ENCODE peak calls at places on chromosomes 6 and 20, in nine cellular contexts. One of them, this sample, is unnamed.

GRCh38 chr20:16018881-16019280 is 554.4 kb downstream of the KIF16B start:
- DNase-seq in Peyer's patch: no peak
- DNase-seq in activated CD8-positive, alpha-beta memory T cell treated with anti-CD3 and anti-CD28 coated beads, Interleukin-2, amount 10 ng/mL, durations not matched to agents 7 days and 5 days: no peak
- DNase-seq in GM13977: no peak
- DNase-seq in AG09319: no peak
- DNase-seq in thoracic aorta: no peak
- DNase-seq in amygdala: no peak
- DNase-seq in hypothalamus: no peak
- DNase-seq in LoVo: no peak
- DNase-seq in this sample: no peak

GRCh38 chr20:49765413-49765736 is 47.3 kb upstream of the SLC9A8 start:
- DNase-seq in Peyer's patch: no peak
- DNase-seq in activated CD8-positive, alpha-beta memory T cell treated with anti-CD3 and anti-CD28 coated beads, Interleukin-2, amount 10 ng/mL, durations not matched to agents 7 days and 5 days: no peak
- DNase-seq in GM13977: no peak
- DNase-seq in AG09319: no peak
- DNase-seq in thoracic aorta: no peak
- DNase-seq in amygdala: no peak
- DNase-seq in hypothalamus: no peak
- DNase-seq in LoVo: no peak
- DNase-seq in this sample: no peak

GRCh38 chr6:136547336-136547735 is 2.9 kb downstream of the MAP7 start:
- DNase-seq in Peyer's patch: no peak
- DNase-seq in activated CD8-positive, alpha-beta memory T cell treated with anti-CD3 and anti-CD28 coated beads, Interleukin-2, amount 10 ng/mL, durations not matched to agents 7 days and 5 days: no peak
- DNase-seq in GM13977: peak; percentile 42
- DNase-seq in AG09319: no peak
- DNase-seq in thoracic aorta: no peak
- DNase-seq in amygdala: no peak
- DNase-seq in hypothalamus: no peak
- DNase-seq in LoVo: no peak
- DNase-seq in this sample: no peak

GRCh38 chr6:165178056-165178455 is 131.3 kb downstream of the C6orf118 start:
- DNase-seq in Peyer's patch: no peak
- DNase-seq in activated CD8-positive, alpha-beta memory T cell treated with anti-CD3 and anti-CD28 coated beads, Interleukin-2, amount 10 ng/mL, durations not matched to agents 7 days and 5 days: no peak
- DNase-seq in GM13977: no peak
- DNase-seq in AG09319: no peak
- DNase-seq in thoracic aorta: no peak
- DNase-seq in amygdala: no peak
- DNase-seq in hypothalamus: no peak
- DNase-seq in LoVo: no peak
- DNase-seq in this sample: no peak

GRCh38 chr6:27275025-27275956 is 27.8 kb downstream of the PRSS16 start:
- DNase-seq in Peyer's patch: no peak
- DNase-seq in activated CD8-positive, alpha-beta memory T cell treated with anti-CD3 and anti-CD28 coated beads, Interleukin-2, amount 10 ng/mL, durations not matched to agents 7 days and 5 days: no peak
- DNase-seq in GM13977: no peak
- DNase-seq in AG09319: no peak
- DNase-seq in thoracic aorta: no peak
- DNase-seq in amygdala: no peak
- DNase-seq in hypothalamus: no peak
- DNase-seq in LoVo: no peak
- DNase-seq in this sample: no peak

GRCh38 chr20:52103469-52103910 is 88.1 kb downstream of the ZFP64 start:
- DNase-seq in Peyer's patch: no peak
- DNase-seq in activated CD8-positive, alpha-beta memory T cell treated with anti-CD3 and anti-CD28 coated beads, Interleukin-2, amount 10 ng/mL, durations not matched to agents 7 days and 5 days: peak; percentile 59
- DNase-seq in GM13977: no peak
- DNase-seq in AG09319: no peak
- DNase-seq in thoracic aorta: no peak
- DNase-seq in amygdala: no peak
- DNase-seq in hypothalamus: no peak
- DNase-seq in LoVo: no peak
- DNase-seq in this sample: no peak

GRCh38 chr6:97445406-97445805 is 162.4 kb upstream of the MMS22L start:
- DNase-seq in Peyer's patch: no peak
- DNase-seq in activated CD8-positive, alpha-beta memory T cell treated with anti-CD3 and anti-CD28 coated beads, Interleukin-2, amount 10 ng/mL, durations not matched to agents 7 days and 5 days: no peak
- DNase-seq in GM13977: no peak
- DNase-seq in AG09319: no peak
- DNase-seq in thoracic aorta: no peak
- DNase-seq in amygdala: no peak
- DNase-seq in hypothalamus: no peak
- DNase-seq in LoVo: no peak
- DNase-seq in this sample: no peak

GRCh38 chr20:64090165-64090564 is 6.0 kb upstream of the LKAAEAR1 start:
- DNase-seq in Peyer's patch: no peak
- DNase-seq in activated CD8-positive, alpha-beta memory T cell treated with anti-CD3 and anti-CD28 coated beads, Interleukin-2, amount 10 ng/mL, durations not matched to agents 7 days and 5 days: no peak
- DNase-seq in GM13977: no peak
- DNase-seq in AG09319: no peak
- DNase-seq in thoracic aorta: no peak
- DNase-seq in amygdala: no peak
- DNase-seq in hypothalamus: no peak
- DNase-seq in LoVo: no peak
- DNase-seq in this sample: no peak

GRCh38 chr20:4944518-4944917 is 56.8 kb downstream of the SLC23A2 start:
- DNase-seq in Peyer's patch: no peak
- DNase-seq in activated CD8-positive, alpha-beta memory T cell treated with anti-CD3 and anti-CD28 coated beads, Interleukin-2, amount 10 ng/mL, durations not matched to agents 7 days and 5 days: no peak
- DNase-seq in GM13977: no peak
- DNase-seq in AG09319: no peak
- DNase-seq in thoracic aorta: no peak
- DNase-seq in amygdala: no peak
- DNase-seq in hypothalamus: no peak
- DNase-seq in LoVo: no peak
- DNase-seq in this sample: no peak

GRCh38 chr6:11755725-11756124 is 22.9 kb downstream of the ADTRP start:
- DNase-seq in Peyer's patch: no peak
- DNase-seq in activated CD8-positive, alpha-beta memory T cell treated with anti-CD3 and anti-CD28 coated beads, Interleukin-2, amount 10 ng/mL, durations not matched to agents 7 days and 5 days: no peak
- DNase-seq in GM13977: no peak
- DNase-seq in AG09319: no peak
- DNase-seq in thoracic aorta: no peak
- DNase-seq in amygdala: no peak
- DNase-seq in hypothalamus: no peak
- DNase-seq in LoVo: no peak
- DNase-seq in this sample: no peak

GRCh38 chr6:27814665-27815424 is 97.4 kb downstream of the OR2B2 start:
- DNase-seq in Peyer's patch: peak; percentile 67
- DNase-seq in activated CD8-positive, alpha-beta memory T cell treated with anti-CD3 and anti-CD28 coated beads, Interleukin-2, amount 10 ng/mL, durations not matched to agents 7 days and 5 days: peak; percentile 92
- DNase-seq in GM13977: peak; percentile 75
- DNase-seq in AG09319: peak; percentile 92
- DNase-seq in thoracic aorta: peak; percentile 56
- DNase-seq in amygdala: no peak
- DNase-seq in hypothalamus: no peak
- DNase-seq in LoVo: peak; percentile 73
- DNase-seq in this sample: peak; percentile 97

GRCh38 chr6:13465734-13466133 is 21.7 kb downstream of the GFOD1 start:
- DNase-seq in Peyer's patch: no peak
- DNase-seq in activated CD8-positive, alpha-beta memory T cell treated with anti-CD3 and anti-CD28 coated beads, Interleukin-2, amount 10 ng/mL, durations not matched to agents 7 days and 5 days: no peak
- DNase-seq in GM13977: no peak
- DNase-seq in AG09319: no peak
- DNase-seq in thoracic aorta: no peak
- DNase-seq in amygdala: no peak
- DNase-seq in hypothalamus: no peak
- DNase-seq in LoVo: no peak
- DNase-seq in this sample: no peak

GRCh38 chr20:41956316-41957050 is 338.3 kb upstream of the CHD6 start:
- DNase-seq in Peyer's patch: no peak
- DNase-seq in activated CD8-positive, alpha-beta memory T cell treated with anti-CD3 and anti-CD28 coated beads, Interleukin-2, amount 10 ng/mL, durations not matched to agents 7 days and 5 days: no peak
- DNase-seq in GM13977: no peak
- DNase-seq in AG09319: no peak
- DNase-seq in thoracic aorta: no peak
- DNase-seq in amygdala: no peak
- DNase-seq in hypothalamus: no peak
- DNase-seq in LoVo: peak; percentile 37
- DNase-seq in this sample: no peak

GRCh38 chr6:131657630-131658111 is 20.6 kb downstream of the ENPP3 start:
- DNase-seq in Peyer's patch: no peak
- DNase-seq in activated CD8-positive, alpha-beta memory T cell treated with anti-CD3 and anti-CD28 coated beads, Interleukin-2, amount 10 ng/mL, durations not matched to agents 7 days and 5 days: no peak
- DNase-seq in GM13977: no peak
- DNase-seq in AG09319: peak; percentile 30
- DNase-seq in thoracic aorta: no peak
- DNase-seq in amygdala: no peak
- DNase-seq in hypothalamus: no peak
- DNase-seq in LoVo: no peak
- DNase-seq in this sample: no peak

GRCh38 chr6:75296811-75297779 is 12.5 kb upstream of the TMEM30A start:
- DNase-seq in Peyer's patch: no peak
- DNase-seq in activated CD8-positive, alpha-beta memory T cell treated with anti-CD3 and anti-CD28 coated beads, Interleukin-2, amount 10 ng/mL, durations not matched to agents 7 days and 5 days: no peak
- DNase-seq in GM13977: peak; percentile 20
- DNase-seq in AG09319: no peak
- DNase-seq in thoracic aorta: no peak
- DNase-seq in amygdala: no peak
- DNase-seq in hypothalamus: no peak
- DNase-seq in LoVo: peak; percentile 76
- DNase-seq in this sample: no peak

GRCh38 chr6:39684790-39685485 is 40.3 kb downstream of the KIF6 start:
- DNase-seq in Peyer's patch: no peak
- DNase-seq in activated CD8-positive, alpha-beta memory T cell treated with anti-CD3 and anti-CD28 coated beads, Interleukin-2, amount 10 ng/mL, durations not matched to agents 7 days and 5 days: no peak
- DNase-seq in GM13977: no peak
- DNase-seq in AG09319: no peak
- DNase-seq in thoracic aorta: no peak
- DNase-seq in amygdala: no peak
- DNase-seq in hypothalamus: no peak
- DNase-seq in LoVo: no peak
- DNase-seq in this sample: no peak

GRCh38 chr20:21640556-21640955 is 64.9 kb upstream of the PAX1 start:
- DNase-seq in Peyer's patch: no peak
- DNase-seq in activated CD8-positive, alpha-beta memory T cell treated with anti-CD3 and anti-CD28 coated beads, Interleukin-2, amount 10 ng/mL, durations not matched to agents 7 days and 5 days: no peak
- DNase-seq in GM13977: peak; percentile 22
- DNase-seq in AG09319: no peak
- DNase-seq in thoracic aorta: no peak
- DNase-seq in amygdala: no peak
- DNase-seq in hypothalamus: no peak
- DNase-seq in LoVo: peak; percentile 9
- DNase-seq in this sample: no peak

GRCh38 chr6:136593748-136594490 is 43.7 kb upstream of the MAP7 start:
- DNase-seq in Peyer's patch: no peak
- DNase-seq in activated CD8-positive, alpha-beta memory T cell treated with anti-CD3 and anti-CD28 coated beads, Interleukin-2, amount 10 ng/mL, durations not matched to agents 7 days and 5 days: peak; percentile 81
- DNase-seq in GM13977: peak; percentile 75
- DNase-seq in AG09319: peak; percentile 98
- DNase-seq in thoracic aorta: no peak
- DNase-seq in amygdala: no peak
- DNase-seq in hypothalamus: no peak
- DNase-seq in LoVo: no peak
- DNase-seq in this sample: peak; percentile 85

GRCh38 chr6:111361648-111362047 is 121.4 kb downstream of the REV3L start:
- DNase-seq in Peyer's patch: no peak
- DNase-seq in activated CD8-positive, alpha-beta memory T cell treated with anti-CD3 and anti-CD28 coated beads, Interleukin-2, amount 10 ng/mL, durations not matched to agents 7 days and 5 days: no peak
- DNase-seq in GM13977: no peak
- DNase-seq in AG09319: no peak
- DNase-seq in thoracic aorta: no peak
- DNase-seq in amygdala: peak; percentile 6
- DNase-seq in hypothalamus: no peak
- DNase-seq in LoVo: peak; percentile 6
- DNase-seq in this sample: no peak

GRCh38 chr6:143337201-143337949 is 113.1 kb downstream of the ADAT2 start:
- DNase-seq in Peyer's patch: no peak
- DNase-seq in activated CD8-positive, alpha-beta memory T cell treated with anti-CD3 and anti-CD28 coated beads, Interleukin-2, amount 10 ng/mL, durations not matched to agents 7 days and 5 days: peak; percentile 57
- DNase-seq in GM13977: no peak
- DNase-seq in AG09319: no peak
- DNase-seq in thoracic aorta: no peak
- DNase-seq in amygdala: no peak
- DNase-seq in hypothalamus: no peak
- DNase-seq in LoVo: no peak
- DNase-seq in this sample: peak; percentile 16

GRCh38 chr6:150267686-150268561 is 100.9 kb upstream of the IYD start:
- DNase-seq in Peyer's patch: no peak
- DNase-seq in activated CD8-positive, alpha-beta memory T cell treated with anti-CD3 and anti-CD28 coated beads, Interleukin-2, amount 10 ng/mL, durations not matched to agents 7 days and 5 days: no peak
- DNase-seq in GM13977: no peak
- DNase-seq in AG09319: no peak
- DNase-seq in thoracic aorta: no peak
- DNase-seq in amygdala: no peak
- DNase-seq in hypothalamus: no peak
- DNase-seq in LoVo: no peak
- DNase-seq in this sample: no peak

GRCh38 chr6:135481786-135482369 is 15.7 kb downstream of the AHI1 start:
- DNase-seq in Peyer's patch: no peak
- DNase-seq in activated CD8-positive, alpha-beta memory T cell treated with anti-CD3 and anti-CD28 coated beads, Interleukin-2, amount 10 ng/mL, durations not matched to agents 7 days and 5 days: no peak
- DNase-seq in GM13977: no peak
- DNase-seq in AG09319: no peak
- DNase-seq in thoracic aorta: no peak
- DNase-seq in amygdala: no peak
- DNase-seq in hypothalamus: no peak
- DNase-seq in LoVo: no peak
- DNase-seq in this sample: no peak

GRCh38 chr20:41055679-41056078 is 27.1 kb downstream of the TOP1 start:
- DNase-seq in Peyer's patch: no peak
- DNase-seq in activated CD8-positive, alpha-beta memory T cell treated with anti-CD3 and anti-CD28 coated beads, Interleukin-2, amount 10 ng/mL, durations not matched to agents 7 days and 5 days: no peak
- DNase-seq in GM13977: no peak
- DNase-seq in AG09319: no peak
- DNase-seq in thoracic aorta: no peak
- DNase-seq in amygdala: no peak
- DNase-seq in hypothalamus: no peak
- DNase-seq in LoVo: no peak
- DNase-seq in this sample: no peak

GRCh38 chr6:20680697-20681165 is 146.5 kb downstream of the CDKAL1 start:
- DNase-seq in Peyer's patch: no peak
- DNase-seq in activated CD8-positive, alpha-beta memory T cell treated with anti-CD3 and anti-CD28 coated beads, Interleukin-2, amount 10 ng/mL, durations not matched to agents 7 days and 5 days: no peak
- DNase-seq in GM13977: no peak
- DNase-seq in AG09319: no peak
- DNase-seq in thoracic aorta: no peak
- DNase-seq in amygdala: no peak
- DNase-seq in hypothalamus: no peak
- DNase-seq in LoVo: no peak
- DNase-seq in this sample: no peak

GRCh38 chr6:144379356-144379755 is 94.2 kb downstream of the UTRN start:
- DNase-seq in Peyer's patch: no peak
- DNase-seq in activated CD8-positive, alpha-beta memory T cell treated with anti-CD3 and anti-CD28 coated beads, Interleukin-2, amount 10 ng/mL, durations not matched to agents 7 days and 5 days: no peak
- DNase-seq in GM13977: no peak
- DNase-seq in AG09319: no peak
- DNase-seq in thoracic aorta: no peak
- DNase-seq in amygdala: no peak
- DNase-seq in hypothalamus: no peak
- DNase-seq in LoVo: no peak
- DNase-seq in this sample: no peak

GRCh38 chr20:41619360-41620115 is 1.4 kb upstream of the CHD6 start:
- DNase-seq in Peyer's patch: no peak
- DNase-seq in activated CD8-positive, alpha-beta memory T cell treated with anti-CD3 and anti-CD28 coated beads, Interleukin-2, amount 10 ng/mL, durations not matched to agents 7 days and 5 days: no peak
- DNase-seq in GM13977: no peak
- DNase-seq in AG09319: no peak
- DNase-seq in thoracic aorta: no peak
- DNase-seq in amygdala: no peak
- DNase-seq in hypothalamus: no peak
- DNase-seq in LoVo: no peak
- DNase-seq in this sample: no peak

GRCh38 chr20:50575869-50576720 is 65.9 kb downstream of the PTPN1 start:
- DNase-seq in Peyer's patch: peak; percentile 70
- DNase-seq in activated CD8-positive, alpha-beta memory T cell treated with anti-CD3 and anti-CD28 coated beads, Interleukin-2, amount 10 ng/mL, durations not matched to agents 7 days and 5 days: peak; percentile 75
- DNase-seq in GM13977: no peak
- DNase-seq in AG09319: no peak
- DNase-seq in thoracic aorta: no peak
- DNase-seq in amygdala: peak; percentile 11
- DNase-seq in hypothalamus: no peak
- DNase-seq in LoVo: peak; percentile 16
- DNase-seq in this sample: no peak

GRCh38 chr20:19528286-19529030 is 229.6 kb upstream of the RIN2 start:
- DNase-seq in Peyer's patch: no peak
- DNase-seq in activated CD8-positive, alpha-beta memory T cell treated with anti-CD3 and anti-CD28 coated beads, Interleukin-2, amount 10 ng/mL, durations not matched to agents 7 days and 5 days: no peak
- DNase-seq in GM13977: no peak
- DNase-seq in AG09319: no peak
- DNase-seq in thoracic aorta: no peak
- DNase-seq in amygdala: no peak
- DNase-seq in hypothalamus: no peak
- DNase-seq in LoVo: no peak
- DNase-seq in this sample: no peak

GRCh38 chr20:60629206-60629605 is 622.9 kb upstream of the CDH4 start:
- DNase-seq in Peyer's patch: no peak
- DNase-seq in activated CD8-positive, alpha-beta memory T cell treated with anti-CD3 and anti-CD28 coated beads, Interleukin-2, amount 10 ng/mL, durations not matched to agents 7 days and 5 days: no peak
- DNase-seq in GM13977: no peak
- DNase-seq in AG09319: no peak
- DNase-seq in thoracic aorta: no peak
- DNase-seq in amygdala: no peak
- DNase-seq in hypothalamus: no peak
- DNase-seq in LoVo: no peak
- DNase-seq in this sample: no peak

GRCh38 chr20:32761831-32762753 is at the start of gene DNMT3B:
- DNase-seq in Peyer's patch: peak; percentile 81
- DNase-seq in activated CD8-positive, alpha-beta memory T cell treated with anti-CD3 and anti-CD28 coated beads, Interleukin-2, amount 10 ng/mL, durations not matched to agents 7 days and 5 days: peak; percentile 83
- DNase-seq in GM13977: peak; percentile 93
- DNase-seq in AG09319: no peak
- DNase-seq in thoracic aorta: no peak
- DNase-seq in amygdala: peak; percentile 73
- DNase-seq in hypothalamus: peak; percentile 23
- DNase-seq in LoVo: peak; percentile 73
- DNase-seq in this sample: no peak